ENCODE peak calls at places on chromosomes 6 and 20, in five cellular contexts. P, Q, E, L and R are unnamed samples.

GRCh38 chr6:35664945-35665344 is 23.8 kb downstream of the FKBP5 start:
- DNase-seq in P (peak; percentile 17), Q (no peak), E (no peak), L (peak; percentile 37), R (no peak)

GRCh38 chr20:56781108-56781739 is 152.1 kb downstream of the TFAP2C start:
- DNase-seq in P (no peak), Q (no peak), E (peak; percentile 27), L (peak; percentile 92), R (no peak)

GRCh38 chr6:128394171-128394570 is 126.2 kb downstream of the PTPRK start:
- DNase-seq in P (no peak), Q (no peak), E (no peak), L (no peak), R (no peak)

GRCh38 chr6:71012871-71013456 is 56.1 kb upstream of the B3GAT2 start:
- DNase-seq in P (peak; percentile 68), Q (peak; percentile 47), E (peak; percentile 31), L (peak; percentile 70), R (peak; percentile 26)

GRCh38 chr6:45327956-45328522 is at the start of gene RUNX2:
- DNase-seq in P (peak; percentile 13), Q (no peak), E (no peak), L (peak; percentile 94), R (no peak)

GRCh38 chr6:75285156-75285639 is 606 bp upstream of the TMEM30A start:
- DNase-seq in P (peak; percentile 22), Q (no peak), E (no peak), L (no peak), R (peak; percentile 52)

GRCh38 chr6:134074151-134074712 is 21.8 kb upstream of the SLC2A12 start:
- DNase-seq in P (no peak), Q (no peak), E (no peak), L (peak; percentile 49), R (no peak)

GRCh38 chr6:36999467-37000125 is 5.9 kb upstream of the FGD2 start:
- DNase-seq in P (no peak), Q (no peak), E (no peak), L (no peak), R (no peak)

GRCh38 chr6:15913573-15913972 is 215.3 kb upstream of the MYLIP start:
- DNase-seq in P (no peak), Q (no peak), E (no peak), L (no peak), R (no peak)

GRCh38 chr20:53129557-53129956 is 157.4 kb downstream of the TSHZ2 start:
- DNase-seq in P (no peak), Q (no peak), E (no peak), L (no peak), R (no peak)

GRCh38 chr6:30450908-30451818 is 38.1 kb upstream of the HLA-E start:
- DNase-seq in P (peak; percentile 50), Q (no peak), E (no peak), L (peak; percentile 72), R (peak; percentile 30)